ENCODE peak calls at places on chromosomes 3 and 15, in five cellular contexts. E is Calu3, S is endothelial cell of umbilical vein, C is nucleus accumbens, F is NCI-H69. H is an unnamed sample.

GRCh38 chr15:99454941-99455795 is 110.6 kb upstream of the MEF2A start:
- DNase-seq in E (peak; percentile 86), S (peak; percentile 97), C (no peak), F (no peak), H (peak; percentile 71)

GRCh38 chr3:171712168-171712938 is 97.9 kb downstream of the PLD1 start:
- DNase-seq in E (no peak), S (peak; percentile 87), C (no peak), F (no peak), H (no peak)

GRCh38 chr3:134104031-134104430 is 74.3 kb upstream of the SLCO2A1 start:
- DNase-seq in E (no peak), S (peak; percentile 4), C (no peak), F (no peak), H (no peak)

GRCh38 chr3:65742914-65743313 is 295.8 kb downstream of the MAGI1 start:
- DNase-seq in E (no peak), S (no peak), C (no peak), F (peak; percentile 16), H (no peak)

GRCh38 chr3:107242579-107242978 is 134.7 kb upstream of the CCDC54 start:
- DNase-seq in E (no peak), S (no peak), C (no peak), F (no peak), H (no peak)

GRCh38 chr15:58755956-58756355 is 6.4 kb upstream of the ADAM10 start:
- DNase-seq in E (peak; percentile 40), S (no peak), C (no peak), F (peak; percentile 67), H (no peak)

GRCh38 chr3:183427206-183428139 is 946 bp downstream of the MCF2L2 start:
- DNase-seq in E (no peak), S (no peak), C (no peak), F (peak; percentile 43), H (no peak)

GRCh38 chr3:177338697-177339219 is 141.5 kb upstream of the TBL1XR1 start:
- DNase-seq in E (peak; percentile 35), S (peak; percentile 52), C (no peak), F (no peak), H (no peak)

GRCh38 chr3:107421170-107421792 is 44.0 kb downstream of the CCDC54 start:
- DNase-seq in E (peak; percentile 28), S (peak; percentile 65), C (no peak), F (peak; percentile 47), H (no peak)

GRCh38 chr15:65902373-65902772 is 33.1 kb downstream of the RAB11A start:
- DNase-seq in E (peak; percentile 92), S (peak; percentile 21), C (no peak), F (peak; percentile 88), H (no peak)

GRCh38 chr3:189094539-189094938 is 77.2 kb upstream of the TPRG1 start:
- DNase-seq in E (no peak), S (no peak), C (no peak), F (no peak), H (no peak)

GRCh38 chr3:30578479-30578878 is 27.9 kb upstream of the TGFBR2 start:
- DNase-seq in E (peak; percentile 23), S (no peak), C (no peak), F (no peak), H (peak; percentile 93)

GRCh38 chr3:6222069-6222468 is 638.8 kb upstream of the GRM7 start:
- DNase-seq in E (no peak), S (no peak), C (no peak), F (no peak), H (no peak)

GRCh38 chr15:75452364-75452967 is 976 bp upstream of the SIN3A start:
- DNase-seq in E (peak; percentile 82), S (peak; percentile 76), C (peak; percentile 70), F (peak; percentile 80), H (peak; percentile 33)

GRCh38 chr15:64502537-64502936 is 42.2 kb downstream of the ZNF609 start:
- DNase-seq in E (no peak), S (no peak), C (no peak), F (no peak), H (no peak)

GRCh38 chr15:99142562-99142961 is 37.7 kb downstream of the SYNM start:
- DNase-seq in E (no peak), S (no peak), C (no peak), F (no peak), H (no peak)

GRCh38 chr15:93212578-93212977 is 123.6 kb upstream of the RGMA start:
- DNase-seq in E (no peak), S (no peak), C (no peak), F (no peak), H (no peak)

GRCh38 chr15:80695911-80696651 is 971 bp downstream of the ABHD17C start:
- DNase-seq in E (peak; percentile 81), S (peak; percentile 40), C (no peak), F (peak; percentile 41), H (no peak)

GRCh38 chr15:90437516-90437915 is 49.5 kb downstream of the IQGAP1 start:
- DNase-seq in E (no peak), S (no peak), C (no peak), F (no peak), H (no peak)

GRCh38 chr3:150261418-150261817 is 146.7 kb upstream of the TSC22D2 start:
- DNase-seq in E (no peak), S (no peak), C (no peak), F (no peak), H (no peak)

GRCh38 chr15:62647195-62647865 is 395.2 kb upstream of the TPM1 start:
- DNase-seq in E (peak; percentile 48), S (no peak), C (no peak), F (peak; percentile 23), H (peak; percentile 84)

GRCh38 chr3:53350652-53351051 is 3.3 kb upstream of the DCP1A start:
- DNase-seq in E (no peak), S (peak; percentile 95), C (no peak), F (peak; percentile 43), H (no peak)

GRCh38 chr15:35633677-35634076 is 87.7 kb upstream of the DPH6 start:
- DNase-seq in E (no peak), S (no peak), C (no peak), F (no peak), H (no peak)

GRCh38 chr3:126818696-126819095 is 114.7 kb downstream of the CHCHD6 start:
- DNase-seq in E (no peak), S (no peak), C (no peak), F (no peak), H (no peak)

GRCh38 chr3:14520967-14521366 is 19.2 kb downstream of the GRIP2 start:
- DNase-seq in E (no peak), S (no peak), C (no peak), F (no peak), H (no peak)

GRCh38 chr3:152461460-152461859 is 192.7 kb downstream of the MBNL1 start:
- DNase-seq in E (no peak), S (no peak), C (no peak), F (no peak), H (no peak)

GRCh38 chr3:96755519-96755918 is 58.9 kb upstream of the EPHA6 start:
- DNase-seq in E (peak; percentile 53), S (no peak), C (no peak), F (no peak), H (no peak)

GRCh38 chr3:63945558-63946096 is 33.4 kb upstream of the SCAANT1 start:
- DNase-seq in E (no peak), S (no peak), C (no peak), F (peak; percentile 62), H (no peak)

GRCh38 chr15:62920569-62921502 is 121.7 kb upstream of the TPM1 start:
- DNase-seq in E (no peak), S (no peak), C (no peak), F (no peak), H (peak; percentile 58)

GRCh38 chr15:63334821-63335220 is 46.8 kb downstream of the CA12 start:
- DNase-seq in E (no peak), S (no peak), C (no peak), F (no peak), H (no peak)

GRCh38 chr3:151372063-151372820 is 12.3 kb downstream of the P2RY12 start:
- DNase-seq in E (no peak), S (no peak), C (no peak), F (no peak), H (no peak)

GRCh38 chr15:70833897-70834765 is 19.8 kb downstream of the LARP6 start:
- DNase-seq in E (peak; percentile 81), S (peak; percentile 76), C (no peak), F (peak; percentile 75), H (no peak)

GRCh38 chr15:100901702-100902435 is 17.3 kb upstream of the LRRK1 start:
- DNase-seq in E (no peak), S (no peak), C (no peak), F (no peak), H (no peak)

GRCh38 chr3:159669024-159669476 is 319.6 kb upstream of the IL12A start:
- DNase-seq in E (peak; percentile 61), S (peak; percentile 33), C (no peak), F (no peak), H (peak; percentile 13)

GRCh38 chr3:98540346-98540745 is 8.6 kb downstream of the GPR15 start:
- DNase-seq in E (no peak), S (no peak), C (no peak), F (no peak), H (no peak)